ENCODE peak calls at places on chromosomes 3 and 15, in five cellular contexts. E, T, Q, U and G are unnamed samples.

GRCh38 chr3:18987862-18988447 is 160.4 kb upstream of the KCNH8 start:
- DNase-seq in E (no peak), T (no peak), Q (no peak), U (no peak), G (peak)

GRCh38 chr15:68465861-68466560 is 34.0 kb upstream of the ITGA11 start:
- DNase-seq in E (no peak), T (no peak), Q (no peak), U (no peak), G (no peak)

GRCh38 chr15:45635191-45635638 is 386 bp downstream of the SQOR start:
- DNase-seq in E (peak), T (peak), Q (no peak), U (peak), G (peak)

GRCh38 chr3:127152676-127153505 is 40.0 kb upstream of the PRR23E start:
- DNase-seq in E (no peak), T (no peak), Q (no peak), U (no peak), G (peak)

GRCh38 chr15:38042707-38043445 is 108.4 kb downstream of the TMCO5A start:
- DNase-seq in E (no peak), T (no peak), Q (no peak), U (no peak), G (no peak)

GRCh38 chr3:52062499-52062898 is 6.1 kb upstream of the DUSP7 start:
- DNase-seq in E (peak), T (no peak), Q (no peak), U (peak), G (no peak)

GRCh38 chr3:128383316-128384235 is 83.1 kb downstream of the DNAJB8 start:
- DNase-seq in E (peak), T (peak), Q (peak), U (peak), G (peak)

GRCh38 chr3:23161896-23162570 is 41.1 kb upstream of the UBE2E2 start:
- DNase-seq in E (no peak), T (no peak), Q (no peak), U (no peak), G (no peak)

GRCh38 chr15:79310612-79310984 is 314 bp upstream of the TMED3 start:
- DNase-seq in E (no peak), T (peak), Q (no peak), U (peak), G (peak)

GRCh38 chr3:155110021-155110420 is 29.9 kb downstream of the MME start:
- DNase-seq in E (no peak), T (no peak), Q (no peak), U (no peak), G (no peak)

GRCh38 chr3:23697416-23697815 is 108.3 kb upstream of the UBE2E1 start:
- DNase-seq in E (no peak), T (no peak), Q (no peak), U (no peak), G (peak)

GRCh38 chr3:156489462-156489911 is 65.4 kb downstream of the SSR3 start:
- DNase-seq in E (no peak), T (no peak), Q (no peak), U (no peak), G (no peak)

GRCh38 chr15:49174902-49175301 is 4.9 kb downstream of the GALK2 start:
- DNase-seq in E (no peak), T (no peak), Q (no peak), U (no peak), G (no peak)

GRCh38 chr3:13878711-13879101 is 1.2 kb downstream of the WNT7A start:
- DNase-seq in E (no peak), T (no peak), Q (no peak), U (no peak), G (no peak)

GRCh38 chr15:49712846-49713450 is 92.1 kb downstream of the DTWD1 start:
- DNase-seq in E (no peak), T (no peak), Q (no peak), U (no peak), G (peak)

GRCh38 chr3:63067999-63068645 is 192.9 kb upstream of the CADPS start:
- DNase-seq in E (peak), T (peak), Q (no peak), U (peak), G (no peak)

GRCh38 chr3:99218468-99218867 is 317.0 kb upstream of the DCBLD2 start:
- DNase-seq in E (no peak), T (no peak), Q (no peak), U (no peak), G (no peak)

GRCh38 chr3:45631486-45631885 is 36.9 kb downstream of the LIMD1 start:
- DNase-seq in E (no peak), T (no peak), Q (no peak), U (no peak), G (no peak)

GRCh38 chr3:13705702-13706280 is 156.9 kb downstream of the FBLN2 start:
- DNase-seq in E (no peak), T (no peak), Q (no peak), U (no peak), G (no peak)

GRCh38 chr15:57432141-57432701 is 55.9 kb downstream of the CGNL1 start:
- DNase-seq in E (no peak), T (peak), Q (no peak), U (no peak), G (peak)

GRCh38 chr3:22609139-22609538 is 594.0 kb upstream of the UBE2E2 start:
- DNase-seq in E (no peak), T (no peak), Q (no peak), U (no peak), G (no peak)

GRCh38 chr15:38260077-38260476 is 7.4 kb downstream of the SPRED1 start:
- DNase-seq in E (peak), T (no peak), Q (no peak), U (no peak), G (no peak)

GRCh38 chr3:111582114-111582461 is 13.1 kb downstream of the ZBED2 start:
- DNase-seq in E (peak), T (no peak), Q (peak), U (peak), G (no peak)

GRCh38 chr15:97929456-97930229 is 30.9 kb upstream of the ARRDC4 start:
- DNase-seq in E (no peak), T (no peak), Q (no peak), U (no peak), G (no peak)

GRCh38 chr15:89335289-89336041 is 841 bp upstream of the POLG start:
- DNase-seq in E (no peak), T (no peak), Q (no peak), U (no peak), G (peak)

GRCh38 chr3:45560270-45561020 is 34.1 kb upstream of the LIMD1 start:
- DNase-seq in E (no peak), T (no peak), Q (no peak), U (no peak), G (no peak)

GRCh38 chr3:19901918-19902317 is 32.1 kb downstream of the EFHB start:
- DNase-seq in E (no peak), T (peak), Q (no peak), U (no peak), G (no peak)

GRCh38 chr3:143267984-143268383 is 148.4 kb downstream of the CHST2 start:
- DNase-seq in E (no peak), T (no peak), Q (peak), U (no peak), G (no peak)

GRCh38 chr15:52780172-52780980 is 9.8 kb downstream of the ONECUT1 start:
- DNase-seq in E (peak), T (peak), Q (peak), U (peak), G (peak)

GRCh38 chr15:66608159-66608558 is 42.4 kb upstream of the LCTL start:
- DNase-seq in E (no peak), T (no peak), Q (no peak), U (no peak), G (no peak)

GRCh38 chr3:33287672-33288282 is 10.5 kb downstream of the FBXL2 start:
- DNase-seq in E (no peak), T (peak), Q (no peak), U (no peak), G (peak)

GRCh38 chr3:194976049-194976451 is 290.4 kb downstream of the FAM43A start:
- DNase-seq in E (no peak), T (no peak), Q (no peak), U (no peak), G (no peak)

GRCh38 chr3:65483475-65483874 is 555.2 kb downstream of the MAGI1 start:
- DNase-seq in E (no peak), T (no peak), Q (no peak), U (no peak), G (peak)